ENCODE peak calls at places on chromosome 13, in seven cellular contexts. One of them, this sample, is unnamed.

GRCh38 chr13:44976949-44977583 is 12.2 kb downstream of the NUFIP1 start:
- DNase-seq in DND-41: no peak
- DNase-seq in mesendoderm: no peak
- DNase-seq in neuronal stem cell: no peak
- DNase-seq in fibroblast of lung: no peak
- DNase-seq in adipocyte: no peak
- DNase-seq in endodermal cell: no peak
- DNase-seq in this sample: no peak

GRCh38 chr13:93505104-93505952 is 278.7 kb downstream of the GPC6 start:
- DNase-seq in adipocyte: peak
- DNase-seq in endodermal cell: no peak
- DNase-seq in fibroblast of lung: peak
- DNase-seq in DND-41: no peak
- DNase-seq in neuronal stem cell: no peak
- DNase-seq in mesendoderm: no peak
- DNase-seq in this sample: peak

GRCh38 chr13:49455016-49455398 is 10.9 kb downstream of the SETDB2 start:
- DNase-seq in neuronal stem cell: no peak
- DNase-seq in adipocyte: no peak
- DNase-seq in endodermal cell: no peak
- DNase-seq in mesendoderm: no peak
- DNase-seq in DND-41: no peak
- DNase-seq in fibroblast of lung: no peak
- DNase-seq in this sample: no peak

GRCh38 chr13:44191504-44192171 is 182.0 kb upstream of the SERP2 start:
- DNase-seq in DND-41: peak
- DNase-seq in adipocyte: peak
- DNase-seq in mesendoderm: peak
- DNase-seq in neuronal stem cell: peak
- DNase-seq in endodermal cell: peak
- DNase-seq in fibroblast of lung: peak
- DNase-seq in this sample: peak

GRCh38 chr13:23794267-23795161 is 94.7 kb downstream of the MIPEP start:
- DNase-seq in mesendoderm: no peak
- DNase-seq in adipocyte: peak
- DNase-seq in endodermal cell: no peak
- DNase-seq in fibroblast of lung: peak
- DNase-seq in DND-41: no peak
- DNase-seq in neuronal stem cell: no peak
- DNase-seq in this sample: peak

GRCh38 chr13:20351279-20352022 is 119.3 kb upstream of the GJB6 start:
- DNase-seq in fibroblast of lung: peak
- DNase-seq in adipocyte: peak
- DNase-seq in DND-41: no peak
- DNase-seq in neuronal stem cell: no peak
- DNase-seq in mesendoderm: no peak
- DNase-seq in endodermal cell: no peak
- DNase-seq in this sample: peak

GRCh38 chr13:86193281-86193680 is 394.1 kb upstream of the SLITRK6 start:
- DNase-seq in neuronal stem cell: peak
- DNase-seq in fibroblast of lung: no peak
- DNase-seq in adipocyte: no peak
- DNase-seq in endodermal cell: peak
- DNase-seq in mesendoderm: no peak
- DNase-seq in DND-41: no peak
- DNase-seq in this sample: no peak

GRCh38 chr13:27973291-27973690 is 4.2 kb upstream of the CDX2 start:
- DNase-seq in mesendoderm: no peak
- DNase-seq in endodermal cell: no peak
- DNase-seq in DND-41: no peak
- DNase-seq in fibroblast of lung: no peak
- DNase-seq in neuronal stem cell: no peak
- DNase-seq in adipocyte: no peak
- DNase-seq in this sample: no peak

GRCh38 chr13:33352023-33352422 is 66.5 kb upstream of the STARD13 start:
- DNase-seq in DND-41: no peak
- DNase-seq in mesendoderm: no peak
- DNase-seq in adipocyte: no peak
- DNase-seq in endodermal cell: no peak
- DNase-seq in neuronal stem cell: no peak
- DNase-seq in fibroblast of lung: no peak
- DNase-seq in this sample: no peak

GRCh38 chr13:24618219-24618955 is 61.8 kb upstream of the ATP12A start:
- DNase-seq in endodermal cell: no peak
- DNase-seq in fibroblast of lung: peak
- DNase-seq in adipocyte: no peak
- DNase-seq in neuronal stem cell: no peak
- DNase-seq in DND-41: peak
- DNase-seq in mesendoderm: no peak
- DNase-seq in this sample: no peak

GRCh38 chr13:113836917-113837553 is 26.8 kb downstream of the GAS6 start:
- DNase-seq in mesendoderm: no peak
- DNase-seq in fibroblast of lung: peak
- DNase-seq in endodermal cell: no peak
- DNase-seq in adipocyte: peak
- DNase-seq in DND-41: no peak
- DNase-seq in neuronal stem cell: no peak
- DNase-seq in this sample: peak

GRCh38 chr13:51283361-51283760 is 56.1 kb upstream of the SERPINE3 start:
- DNase-seq in DND-41: no peak
- DNase-seq in endodermal cell: peak
- DNase-seq in adipocyte: no peak
- DNase-seq in mesendoderm: no peak
- DNase-seq in neuronal stem cell: no peak
- DNase-seq in fibroblast of lung: peak
- DNase-seq in this sample: peak

GRCh38 chr13:21429217-21429616 is 29.9 kb downstream of the ZDHHC20 start:
- DNase-seq in endodermal cell: no peak
- DNase-seq in fibroblast of lung: no peak
- DNase-seq in DND-41: no peak
- DNase-seq in adipocyte: no peak
- DNase-seq in mesendoderm: no peak
- DNase-seq in neuronal stem cell: no peak
- DNase-seq in this sample: no peak

GRCh38 chr13:103935117-103935516 is 868.9 kb upstream of the SLC10A2 start:
- DNase-seq in fibroblast of lung: no peak
- DNase-seq in DND-41: no peak
- DNase-seq in endodermal cell: no peak
- DNase-seq in neuronal stem cell: no peak
- DNase-seq in mesendoderm: peak
- DNase-seq in adipocyte: no peak
- DNase-seq in this sample: no peak

GRCh38 chr13:106433066-106433465 is 102.4 kb downstream of the EFNB2 start:
- DNase-seq in DND-41: no peak
- DNase-seq in endodermal cell: no peak
- DNase-seq in neuronal stem cell: no peak
- DNase-seq in mesendoderm: no peak
- DNase-seq in adipocyte: no peak
- DNase-seq in fibroblast of lung: no peak
- DNase-seq in this sample: peak

GRCh38 chr13:49869514-49869913 is 66.6 kb downstream of the SPRYD7 start:
- DNase-seq in neuronal stem cell: no peak
- DNase-seq in endodermal cell: peak
- DNase-seq in adipocyte: peak
- DNase-seq in DND-41: no peak
- DNase-seq in fibroblast of lung: peak
- DNase-seq in mesendoderm: peak
- DNase-seq in this sample: peak

GRCh38 chr13:21242236-21242635 is 65.8 kb downstream of the MRPL57 start:
- DNase-seq in adipocyte: no peak
- DNase-seq in DND-41: peak
- DNase-seq in endodermal cell: peak
- DNase-seq in mesendoderm: peak
- DNase-seq in fibroblast of lung: no peak
- DNase-seq in neuronal stem cell: peak
- DNase-seq in this sample: no peak

GRCh38 chr13:52405767-52406494 is at the start of gene THSD1:
- DNase-seq in mesendoderm: peak
- DNase-seq in neuronal stem cell: peak
- DNase-seq in fibroblast of lung: peak
- DNase-seq in endodermal cell: peak
- DNase-seq in adipocyte: peak
- DNase-seq in DND-41: no peak
- DNase-seq in this sample: peak

GRCh38 chr13:40550130-40550529 is 116.3 kb downstream of the FOXO1 start:
- DNase-seq in adipocyte: no peak
- DNase-seq in mesendoderm: no peak
- DNase-seq in endodermal cell: no peak
- DNase-seq in neuronal stem cell: no peak
- DNase-seq in fibroblast of lung: peak
- DNase-seq in DND-41: no peak
- DNase-seq in this sample: peak

GRCh38 chr13:28636677-28637317 is 22.1 kb upstream of the POMP start:
- DNase-seq in mesendoderm: peak
- DNase-seq in neuronal stem cell: peak
- DNase-seq in endodermal cell: peak
- DNase-seq in adipocyte: peak
- DNase-seq in fibroblast of lung: peak
- DNase-seq in DND-41: peak
- DNase-seq in this sample: peak

GRCh38 chr13:106865706-106866288 is 297.9 kb upstream of the ARGLU1 start:
- DNase-seq in endodermal cell: no peak
- DNase-seq in DND-41: no peak
- DNase-seq in adipocyte: no peak
- DNase-seq in neuronal stem cell: no peak
- DNase-seq in fibroblast of lung: no peak
- DNase-seq in mesendoderm: no peak
- DNase-seq in this sample: no peak

GRCh38 chr13:74115138-74115537 is 19.1 kb downstream of the KLF12 start:
- DNase-seq in fibroblast of lung: peak
- DNase-seq in endodermal cell: no peak
- DNase-seq in mesendoderm: no peak
- DNase-seq in DND-41: no peak
- DNase-seq in neuronal stem cell: no peak
- DNase-seq in adipocyte: peak
- DNase-seq in this sample: peak

GRCh38 chr13:74111901-74112824 is 22.0 kb downstream of the KLF12 start:
- DNase-seq in neuronal stem cell: no peak
- DNase-seq in adipocyte: no peak
- DNase-seq in fibroblast of lung: no peak
- DNase-seq in endodermal cell: no peak
- DNase-seq in DND-41: no peak
- DNase-seq in mesendoderm: no peak
- DNase-seq in this sample: no peak

GRCh38 chr13:74114202-74114601 is 20.0 kb downstream of the KLF12 start:
- DNase-seq in fibroblast of lung: peak
- DNase-seq in neuronal stem cell: no peak
- DNase-seq in mesendoderm: no peak
- DNase-seq in endodermal cell: no peak
- DNase-seq in adipocyte: peak
- DNase-seq in DND-41: no peak
- DNase-seq in this sample: peak

GRCh38 chr13:74117207-74117705 is 16.9 kb downstream of the KLF12 start:
- DNase-seq in fibroblast of lung: no peak
- DNase-seq in adipocyte: no peak
- DNase-seq in endodermal cell: no peak
- DNase-seq in neuronal stem cell: no peak
- DNase-seq in DND-41: no peak
- DNase-seq in mesendoderm: no peak
- DNase-seq in this sample: no peak

DNA sequence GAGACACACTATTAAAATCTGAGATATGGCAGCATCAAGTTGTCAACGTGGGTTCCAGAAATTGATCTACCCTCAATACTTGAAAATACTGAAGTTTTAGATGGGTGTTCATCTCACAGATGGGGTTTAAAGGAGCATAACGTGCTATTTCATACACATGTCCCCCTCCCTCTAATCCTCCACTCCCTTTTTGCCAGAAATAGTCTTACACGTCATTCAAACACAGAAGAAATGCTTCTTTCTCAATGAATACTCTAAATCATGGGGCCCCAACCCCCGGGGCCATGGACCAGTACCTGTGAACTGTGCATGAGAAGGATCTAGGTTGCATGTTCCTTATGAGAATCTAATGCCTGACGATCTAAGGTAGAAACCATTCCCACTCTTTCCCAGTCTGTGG is 19.6 kb downstream of the KLF12 start:
- DNase-seq in DND-41: no peak
- DNase-seq in fibroblast of lung: no peak
- DNase-seq in mesendoderm: no peak
- DNase-seq in adipocyte: peak
- DNase-seq in endodermal cell: no peak
- DNase-seq in neuronal stem cell: no peak
- DNase-seq in this sample: peak
- H3K9ac ChIP-seq in DND-41: no peak
- H3K9ac ChIP-seq in fibroblast of lung: no peak
- H3K9ac ChIP-seq in mesendoderm: no peak
- H3K9ac ChIP-seq in adipocyte: no peak
- H3K9ac ChIP-seq in endodermal cell: no peak
- H3K9ac ChIP-seq in neuronal stem cell: no peak
- H3K9ac ChIP-seq in this sample: peak

GRCh38 chr13:73952683-73953082 is 181.5 kb downstream of the KLF12 start:
- DNase-seq in DND-41: peak
- DNase-seq in fibroblast of lung: peak
- DNase-seq in adipocyte: no peak
- DNase-seq in mesendoderm: no peak
- DNase-seq in neuronal stem cell: no peak
- DNase-seq in endodermal cell: no peak
- DNase-seq in this sample: peak
- H3K9ac ChIP-seq in DND-41: no peak
- H3K9ac ChIP-seq in fibroblast of lung: no peak
- H3K9ac ChIP-seq in adipocyte: no peak
- H3K9ac ChIP-seq in mesendoderm: no peak
- H3K9ac ChIP-seq in neuronal stem cell: no peak
- H3K9ac ChIP-seq in endodermal cell: no peak
- H3K9ac ChIP-seq in this sample: no peak

GRCh38 chr13:76826527-76826926 is 59.7 kb downstream of the KCTD12 start:
- DNase-seq in mesendoderm: no peak
- DNase-seq in endodermal cell: no peak
- DNase-seq in neuronal stem cell: no peak
- DNase-seq in adipocyte: no peak
- DNase-seq in DND-41: no peak
- DNase-seq in fibroblast of lung: no peak
- DNase-seq in this sample: no peak

GRCh38 chr13:76822691-76823267 is 63.4 kb downstream of the KCTD12 start:
- DNase-seq in neuronal stem cell: no peak
- DNase-seq in fibroblast of lung: peak
- DNase-seq in adipocyte: peak
- DNase-seq in mesendoderm: peak
- DNase-seq in DND-41: no peak
- DNase-seq in endodermal cell: no peak
- DNase-seq in this sample: peak

GRCh38 chr13:76820759-76821158 is 65.4 kb downstream of the KCTD12 start:
- DNase-seq in fibroblast of lung: no peak
- DNase-seq in endodermal cell: no peak
- DNase-seq in DND-41: no peak
- DNase-seq in adipocyte: peak
- DNase-seq in neuronal stem cell: no peak
- DNase-seq in mesendoderm: peak
- DNase-seq in this sample: peak

GRCh38 chr13:76825415-76825814 is 60.8 kb downstream of the KCTD12 start:
- DNase-seq in adipocyte: peak
- DNase-seq in DND-41: no peak
- DNase-seq in mesendoderm: no peak
- DNase-seq in endodermal cell: no peak
- DNase-seq in neuronal stem cell: no peak
- DNase-seq in fibroblast of lung: peak
- DNase-seq in this sample: peak

GRCh38 chr13:76823969-76824368 is 62.2 kb downstream of the KCTD12 start:
- DNase-seq in endodermal cell: no peak
- DNase-seq in fibroblast of lung: no peak
- DNase-seq in mesendoderm: peak
- DNase-seq in neuronal stem cell: no peak
- DNase-seq in adipocyte: no peak
- DNase-seq in DND-41: no peak
- DNase-seq in this sample: no peak
- H3K9ac ChIP-seq in endodermal cell: no peak
- H3K9ac ChIP-seq in fibroblast of lung: no peak
- H3K9ac ChIP-seq in mesendoderm: no peak
- H3K9ac ChIP-seq in neuronal stem cell: no peak
- H3K9ac ChIP-seq in adipocyte: no peak
- H3K9ac ChIP-seq in DND-41: no peak
- H3K9ac ChIP-seq in this sample: no peak

GRCh38 chr13:100564444-100565223 is 24.0 kb downstream of the GGACT start:
- DNase-seq in DND-41: no peak
- DNase-seq in endodermal cell: no peak
- DNase-seq in fibroblast of lung: no peak
- DNase-seq in neuronal stem cell: no peak
- DNase-seq in mesendoderm: no peak
- DNase-seq in adipocyte: no peak
- DNase-seq in this sample: no peak
- H3K9ac ChIP-seq in DND-41: no peak
- H3K9ac ChIP-seq in endodermal cell: no peak
- H3K9ac ChIP-seq in fibroblast of lung: no peak
- H3K9ac ChIP-seq in neuronal stem cell: no peak
- H3K9ac ChIP-seq in mesendoderm: no peak
- H3K9ac ChIP-seq in adipocyte: no peak
- H3K9ac ChIP-seq in this sample: no peak

This sample was measured in GM23248.